ENCODE peak calls at places on chromosomes 16 and 17, in four cellular contexts. One of them, this sample, is unnamed.

GRCh38 chr16:68289621-68290329 is 21.0 kb downstream of the SLC7A6OS start:
- DNase-seq in COR-L47: no peak
- DNase-seq in endothelial cell: no peak
- DNase-seq in heart left ventricle: no peak
- DNase-seq in this sample: no peak

GRCh38 chr17:76138234-76138895 is 2.7 kb downstream of the FOXJ1 start:
- DNase-seq in COR-L47: peak
- DNase-seq in heart left ventricle: no peak
- DNase-seq in endothelial cell: no peak
- DNase-seq in this sample: no peak

GRCh38 chr16:56281256-56281805 is 90.0 kb downstream of the GNAO1 start:
- DNase-seq in heart left ventricle: no peak
- DNase-seq in COR-L47: peak
- DNase-seq in endothelial cell: peak
- DNase-seq in this sample: no peak

GRCh38 chr17:55323518-55324295 is 58.9 kb downstream of the HLF start:
- DNase-seq in heart left ventricle: no peak
- DNase-seq in COR-L47: no peak
- DNase-seq in endothelial cell: no peak
- DNase-seq in this sample: no peak

GRCh38 chr17:77503293-77503655 is 362.5 kb downstream of the SEC14L1 start:
- DNase-seq in endothelial cell: no peak
- DNase-seq in COR-L47: no peak
- DNase-seq in heart left ventricle: no peak
- DNase-seq in this sample: no peak

GRCh38 chr16:31177136-31177535 is 2.8 kb upstream of the FUS start:
- DNase-seq in COR-L47: no peak
- DNase-seq in endothelial cell: no peak
- DNase-seq in heart left ventricle: no peak
- DNase-seq in this sample: no peak

GRCh38 chr17:42667088-42667951 is 8.2 kb downstream of the TUBG2 start:
- DNase-seq in endothelial cell: no peak
- DNase-seq in COR-L47: no peak
- DNase-seq in heart left ventricle: no peak
- DNase-seq in this sample: no peak

GRCh38 chr16:89618114-89618999 is 4.9 kb downstream of the DPEP1 start:
- DNase-seq in endothelial cell: no peak
- DNase-seq in COR-L47: no peak
- DNase-seq in heart left ventricle: no peak
- DNase-seq in this sample: no peak

GRCh38 chr17:39653662-39654331 is 11.4 kb upstream of the TCAP start:
- DNase-seq in heart left ventricle: no peak
- DNase-seq in endothelial cell: peak
- DNase-seq in COR-L47: peak
- DNase-seq in this sample: peak

GRCh38 chr16:65667013-65667578 is 545.2 kb upstream of the CDH11 start:
- DNase-seq in heart left ventricle: no peak
- DNase-seq in COR-L47: no peak
- DNase-seq in endothelial cell: peak
- DNase-seq in this sample: no peak

GRCh38 chr16:57257455-57258070 is 12.5 kb downstream of the ARL2BP start:
- DNase-seq in endothelial cell: no peak
- DNase-seq in heart left ventricle: no peak
- DNase-seq in COR-L47: no peak
- DNase-seq in this sample: no peak

GRCh38 chr17:14776791-14777190 is 475.9 kb downstream of the HS3ST3B1 start:
- DNase-seq in COR-L47: no peak
- DNase-seq in heart left ventricle: no peak
- DNase-seq in endothelial cell: no peak
- DNase-seq in this sample: no peak

GRCh38 chr17:60154616-60155426 is 5.0 kb downstream of the CA4 start:
- DNase-seq in endothelial cell: no peak
- DNase-seq in heart left ventricle: peak
- DNase-seq in COR-L47: no peak
- DNase-seq in this sample: no peak

GRCh38 chr16:72256398-72257048 is 84.6 kb upstream of the PMFBP1 start:
- DNase-seq in COR-L47: no peak
- DNase-seq in heart left ventricle: no peak
- DNase-seq in endothelial cell: no peak
- DNase-seq in this sample: no peak

GRCh38 chr16:78285437-78285917 is 186.0 kb downstream of the WWOX start:
- DNase-seq in COR-L47: no peak
- DNase-seq in heart left ventricle: no peak
- DNase-seq in endothelial cell: no peak
- DNase-seq in this sample: no peak

This sample was measured in left ventricle myocardium inferior.